ENCODE peak calls at places on chromosome 16, in seven cellular contexts. Z is AG04449, A is AG10803, M is cardiac fibroblast, G is Peyer's patch, Q is retinal pigment epithelial cell, F is foreskin fibroblast. Y is an unnamed sample.
A peak's percentile ranks its signal among the peaks of the same experiment; 100 is the strongest.

GRCh38 chr16:73172621-73173312 is 124.8 kb upstream of the ZFHX3 start:
- DNase-seq in M (peak; percentile 96), F (peak; percentile 98), A (peak; percentile 95), Z (peak; percentile 65), Q (no peak), G (no peak), Y (peak; percentile 94)

GRCh38 chr16:50371936-50372595 is 3.3 kb upstream of the BRD7 start:
- DNase-seq in Z (no peak), G (no peak), Q (no peak), A (peak; percentile 43), F (peak; percentile 49), M (peak; percentile 27), Y (no peak)

GRCh38 chr16:89828199-89828869 is at the start of gene SPIRE2:
- DNase-seq in M (peak; percentile 63), Z (no peak), A (peak; percentile 65), Q (no peak), F (peak; percentile 88), G (peak; percentile 27), Y (peak; percentile 46)

GRCh38 chr16:82715160-82715559 is 88.4 kb downstream of the CDH13 start:
- DNase-seq in Z (no peak), G (no peak), A (no peak), M (no peak), Q (no peak), F (no peak), Y (no peak)

GRCh38 chr16:17211797-17212196 is 259.0 kb downstream of the XYLT1 start:
- DNase-seq in Z (no peak), M (no peak), F (peak; percentile 8), G (no peak), A (no peak), Q (no peak), Y (no peak)

GRCh38 chr16:67801889-67802288 is 4.5 kb downstream of the RANBP10 start:
- DNase-seq in F (no peak), M (no peak), Q (no peak), A (no peak), G (peak; percentile 75), Z (no peak), Y (no peak)

GRCh38 chr16:88672776-88673175 is 9.9 kb upstream of the MVD start:
- DNase-seq in G (no peak), Z (no peak), M (no peak), F (peak; percentile 24), Q (no peak), A (no peak), Y (no peak)

GRCh38 chr16:20114356-20114755 is 40.7 kb upstream of the GPR139 start:
- DNase-seq in F (peak; percentile 1), G (no peak), A (no peak), M (no peak), Q (peak; percentile 5), Z (no peak), Y (no peak)

GRCh38 chr16:67847064-67847861 is at the start of gene CENPT:
- DNase-seq in A (peak; percentile 72), G (peak; percentile 67), Z (no peak), M (peak; percentile 72), Q (no peak), F (peak; percentile 78), Y (no peak)

GRCh38 chr16:2905988-2906387 is 5.7 kb upstream of the FLYWCH1 start:
- DNase-seq in G (no peak), A (no peak), Z (no peak), Q (no peak), F (no peak), M (no peak), Y (no peak)

GRCh38 chr16:29154676-29155121 is 169.8 kb downstream of the LAT start:
- DNase-seq in G (no peak), Q (no peak), Z (no peak), M (peak; percentile 44), F (peak; percentile 44), A (peak; percentile 51), Y (peak; percentile 48)

GRCh38 chr16:84618428-84619102 is 687 bp upstream of the COTL1 start:
- DNase-seq in Z (peak; percentile 85), Q (peak; percentile 76), A (peak; percentile 94), M (peak; percentile 96), G (no peak), F (peak; percentile 96), Y (peak; percentile 99)

GRCh38 chr16:81321039-81321438 is 6.3 kb downstream of the GAN start:
- DNase-seq in F (no peak), M (no peak), Q (no peak), G (no peak), A (no peak), Z (no peak), Y (no peak)

GRCh38 chr16:74637742-74638453 is 28.8 kb downstream of the RFWD3 start:
- DNase-seq in M (no peak), G (no peak), A (no peak), F (no peak), Z (no peak), Q (no peak), Y (no peak)

DNA sequence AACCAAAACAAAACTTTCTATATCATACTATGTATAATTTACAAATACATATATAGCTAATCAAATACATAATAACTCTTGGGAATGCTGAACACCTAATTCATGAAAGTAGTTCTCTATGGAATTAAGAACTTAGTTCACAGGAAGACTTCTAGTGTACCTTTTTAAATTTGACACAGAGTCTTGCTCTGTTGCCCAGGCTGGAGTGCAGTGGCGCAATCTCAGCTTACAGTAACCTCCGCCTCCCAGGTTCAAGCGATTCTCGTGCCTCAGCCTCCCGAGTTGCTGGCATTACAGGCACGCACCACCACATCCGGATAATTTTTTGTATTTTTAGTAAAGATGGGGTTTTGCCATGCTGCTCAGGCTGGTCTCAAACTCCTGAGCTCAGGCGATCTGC is 24.7 kb downstream of the RFWD3 start:
- DNase-seq in Q (no peak), A (no peak), G (no peak), Z (no peak), M (no peak), F (no peak), Y (no peak)
- H3K4me3 ChIP-seq in Q (no peak overlapping the region), A (no peak overlapping the region), G (no peak overlapping the region), Z (no peak overlapping the region), M (no peak overlapping the region), F (no peak overlapping the region), Y (no peak overlapping the region)

DNA sequence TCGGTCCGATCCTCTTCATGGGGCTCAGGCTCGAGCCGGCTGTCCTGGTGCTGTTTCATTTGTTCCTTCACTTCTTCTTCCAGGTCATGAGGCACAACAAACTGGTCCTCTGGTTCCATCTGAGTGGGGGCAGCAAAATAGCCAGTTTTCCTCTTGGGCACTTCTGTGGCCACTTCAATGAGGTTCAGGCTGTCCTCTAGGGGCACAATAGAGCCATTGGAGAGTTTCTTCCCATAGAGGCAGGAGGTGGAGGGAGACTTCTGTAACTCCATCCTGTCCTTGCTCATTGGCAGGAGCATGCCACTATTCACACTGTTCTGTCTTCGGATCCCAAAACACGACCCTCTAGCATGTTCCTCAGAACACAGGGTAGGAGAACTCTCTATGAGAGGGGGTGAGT is 22.9 kb downstream of the MARVELD3 start:
- DNase-seq in A (no peak), Q (no peak), Z (no peak), F (no peak), G (no peak), M (peak; percentile 18), Y (no peak)
- TF ChIP-seq CTCF in A (peak; percentile 43), Q (peak; percentile 51), Z (peak; percentile 40), F (peak; percentile 34), G (peak; percentile 12), M (peak; percentile 46), Y (peak; percentile 38)

DNA sequence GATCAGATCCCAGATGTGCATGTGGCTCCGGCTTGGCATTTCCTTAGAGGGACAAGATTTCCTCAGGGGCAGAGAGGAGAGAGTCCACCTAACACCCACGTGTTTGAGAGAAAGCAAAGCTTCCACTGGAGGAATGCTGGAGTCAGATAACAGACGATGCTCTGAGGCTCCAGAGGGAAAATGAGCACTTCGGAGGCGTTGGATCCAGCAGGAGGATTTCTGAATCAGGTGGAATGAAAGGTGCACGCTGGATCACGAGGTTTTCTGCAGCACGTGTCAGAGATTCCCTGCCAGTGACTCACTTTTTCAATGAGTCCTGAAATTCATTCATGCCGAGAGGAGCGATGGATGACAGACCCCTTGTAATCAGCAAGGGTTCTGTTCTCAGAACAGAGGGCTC is 49.5 kb upstream of the JPH3 start:
- DNase-seq in F (no peak), A (no peak), Q (no peak), Z (no peak), M (no peak), G (no peak), Y (no peak)
- H3K4me3 ChIP-seq in F (no peak overlapping the region), A (no peak overlapping the region), Q (no peak overlapping the region), Z (no peak overlapping the region), M (no peak overlapping the region), G (no peak overlapping the region), Y (no peak overlapping the region)

GRCh38 chr16:26645629-26646028 is 421.1 kb upstream of the C16orf82 start:
- DNase-seq in G (no peak), Z (no peak), F (no peak), A (no peak), M (no peak), Q (no peak), Y (no peak)
- TF ChIP-seq CTCF in G (no peak), Z (no peak), F (no peak), A (peak; percentile 6), M (no peak), Q (no peak), Y (no peak)

GRCh38 chr16:1535391-1536291 is 2.2 kb downstream of the TMEM204 start:
- DNase-seq in M (peak; percentile 49), Q (no peak), G (no peak), Z (no peak), F (peak; percentile 40), A (peak; percentile 13), Y (no peak)
- H3K4me3 ChIP-seq in M (peak overlapping the region; percentile 90), Q (no peak overlapping the region), G (peak overlapping the region; percentile 67), Z (peak overlapping the region; percentile 60), F (peak overlapping the region; percentile 53), A (peak overlapping the region; percentile 78), Y (no peak overlapping the region)

GRCh38 chr16:5444181-5444580 is 346.6 kb upstream of the EEF2KMT start:
- DNase-seq in Q (no peak), M (no peak), Z (no peak), A (no peak), G (no peak), F (no peak), Y (no peak)

GRCh38 chr16:5446623-5447240 is 349.1 kb upstream of the EEF2KMT start:
- DNase-seq in Z (no peak), G (no peak), A (no peak), Q (no peak), F (no peak), M (no peak), Y (no peak)

GRCh38 chr16:5442054-5442453 is 344.5 kb upstream of the EEF2KMT start:
- DNase-seq in M (no peak), Q (no peak), A (no peak), G (no peak), F (no peak), Z (no peak), Y (no peak)

GRCh38 chr16:5438591-5438990 is 341.0 kb upstream of the EEF2KMT start:
- DNase-seq in Q (no peak), A (no peak), M (no peak), Z (no peak), F (no peak), G (no peak), Y (no peak)

DNA sequence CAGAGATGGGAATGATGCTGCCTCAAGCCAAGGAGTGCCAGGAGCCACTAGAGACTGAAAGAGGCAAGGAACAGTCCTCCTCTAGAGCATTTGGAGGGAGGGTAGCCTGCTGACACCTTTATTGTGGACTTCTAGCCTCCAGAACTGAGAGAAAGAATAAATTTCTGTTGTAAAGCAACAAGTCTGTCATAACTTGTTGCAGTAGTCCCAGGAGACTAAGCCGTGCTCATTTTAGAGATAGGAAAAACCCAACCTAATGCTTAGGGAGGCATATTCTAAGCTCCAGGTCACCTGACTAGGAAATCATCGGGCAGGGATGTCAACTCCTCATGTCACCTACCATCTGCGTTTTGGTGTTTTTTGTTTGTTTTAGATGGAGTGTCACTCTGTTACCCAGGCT is 345.4 kb upstream of the EEF2KMT start:
- DNase-seq in Z (no peak), F (no peak), M (no peak), Q (no peak), A (no peak), G (no peak), Y (no peak)
- TF ChIP-seq CTCF in Z (no peak), F (no peak), M (no peak), Q (no peak), A (no peak), G (no peak), Y (no peak)